ENCODE peak calls at places on chromosomes 6 and 20, in five cellular contexts. N, L, E, F and J are unnamed samples.

GRCh38 chr6:10101551-10102252 is 313.2 kb downstream of the TFAP2A start:
- DNase-seq in N (peak), L (no peak), E (no peak), F (peak), J (no peak)

GRCh38 chr20:12068146-12068545 is 150.5 kb downstream of the BTBD3 start:
- DNase-seq in N (no peak), L (no peak), E (peak), F (no peak), J (no peak)

GRCh38 chr20:12927489-12927888 is 81.3 kb upstream of the SPTLC3 start:
- DNase-seq in N (peak), L (peak), E (peak), F (peak), J (no peak)

GRCh38 chr6:70575899-70576298 is 9.2 kb downstream of the SDHAF4 start:
- DNase-seq in N (no peak), L (no peak), E (no peak), F (no peak), J (no peak)

GRCh38 chr6:2196079-2196679 is 49.2 kb downstream of the GMDS start:
- DNase-seq in N (peak), L (peak), E (peak), F (peak), J (peak)

GRCh38 chr6:68638225-68638900 is 3.3 kb downstream of the ADGRB3 start:
- DNase-seq in N (peak), L (peak), E (peak), F (no peak), J (peak)

GRCh38 chr6:79634491-79634890 is 3.4 kb downstream of the SH3BGRL2 start:
- DNase-seq in N (no peak), L (no peak), E (no peak), F (no peak), J (no peak)

GRCh38 chr6:20477485-20477884 is 56.8 kb upstream of the CDKAL1 start:
- DNase-seq in N (no peak), L (no peak), E (no peak), F (no peak), J (no peak)

GRCh38 chr6:96704713-96705112 is 132.6 kb downstream of the GPR63 start:
- DNase-seq in N (no peak), L (no peak), E (no peak), F (peak), J (no peak)

GRCh38 chr6:107436881-107437280 is 22.5 kb downstream of the PDSS2 start:
- DNase-seq in N (no peak), L (no peak), E (no peak), F (no peak), J (no peak)

DNA sequence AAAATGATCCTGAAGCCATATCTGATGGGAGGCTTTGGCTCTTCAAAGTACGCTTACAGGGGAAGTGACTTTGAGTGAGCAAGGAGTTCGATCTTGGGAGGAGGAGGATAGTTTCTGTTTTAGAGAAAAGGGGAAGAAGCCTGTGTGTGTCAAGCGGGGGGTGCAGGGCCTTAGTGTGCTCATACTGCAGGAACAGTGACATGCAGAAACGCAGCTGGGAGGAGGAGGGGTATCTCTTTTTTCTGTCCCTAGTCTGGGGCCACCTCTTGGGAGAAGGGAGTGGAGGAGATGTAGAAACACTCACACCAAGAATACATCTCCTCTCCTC is 19.8 kb downstream of the SIRPD start:
- DNase-seq in N (no peak), L (no peak), E (no peak), F (no peak), J (peak)
- H3K4me2 ChIP-seq in N (no peak), L (no peak), E (no peak), F (no peak), J (peak)

DNA sequence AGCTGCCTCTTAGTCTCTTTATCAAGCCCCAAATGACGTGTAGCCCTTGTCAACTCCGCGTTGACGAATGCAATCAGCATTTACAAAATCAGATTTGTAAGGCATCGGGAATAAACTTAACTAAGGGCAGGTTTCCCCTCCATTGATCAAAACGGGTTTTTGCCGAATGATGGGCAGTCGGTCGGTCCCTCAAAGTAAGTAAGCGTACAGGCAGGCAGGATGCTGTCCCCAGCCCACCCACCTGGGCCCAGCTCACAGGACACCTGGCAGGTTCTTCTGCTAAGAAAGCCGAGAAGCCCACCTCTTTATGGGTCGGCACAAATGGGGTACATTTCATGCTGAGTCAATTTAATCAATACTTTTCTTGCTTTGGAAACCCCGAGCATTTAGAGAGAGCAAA is 22.0 kb upstream of the MAFB start:
- DNase-seq in N (no peak), L (no peak), E (no peak), F (no peak), J (no peak)
- H3K9ac ChIP-seq in N (no peak), L (no peak), E (peak), F (no peak), J (no peak)

GRCh38 chr6:6002809-6003333 is 3.9 kb downstream of the NRN1 start:
- DNase-seq in N (no peak), L (no peak), E (no peak), F (no peak), J (no peak)

GRCh38 chr6:5999688-6000608 is 6.8 kb downstream of the NRN1 start:
- DNase-seq in N (no peak), L (no peak), E (no peak), F (no peak), J (no peak)

GRCh38 chr6:6002005-6002808 is 4.5 kb downstream of the NRN1 start:
- DNase-seq in N (peak), L (no peak), E (no peak), F (no peak), J (no peak)

GRCh38 chr6:6003334-6004146 is 3.2 kb downstream of the NRN1 start:
- DNase-seq in N (peak), L (no peak), E (no peak), F (peak), J (peak)

GRCh38 chr6:6001443-6001842 is 5.3 kb downstream of the NRN1 start:
- DNase-seq in N (peak), L (no peak), E (no peak), F (no peak), J (no peak)
- H3K4me2 ChIP-seq in N (peak), L (no peak), E (no peak), F (no peak), J (no peak)

GRCh38 chr6:43172127-43173007 is 1.3 kb downstream of the SRF start:
- DNase-seq in N (peak), L (peak), E (peak), F (peak), J (peak)

GRCh38 chr6:43175676-43176422 is 4.8 kb downstream of the SRF start:
- DNase-seq in N (no peak), L (no peak), E (no peak), F (no peak), J (no peak)

GRCh38 chr6:43173496-43174262 is 2.6 kb downstream of the SRF start:
- DNase-seq in N (no peak), L (no peak), E (peak), F (no peak), J (no peak)

GRCh38 chr6:43176423-43176786 is 5.3 kb downstream of the SRF start:
- DNase-seq in N (no peak), L (no peak), E (no peak), F (no peak), J (no peak)

GRCh38 chr6:43174263-43175112 is 3.4 kb downstream of the SRF start:
- DNase-seq in N (peak), L (peak), E (peak), F (peak), J (peak)
- H3K9ac ChIP-seq in N (peak), L (peak), E (peak), F (peak), J (peak)

DNA sequence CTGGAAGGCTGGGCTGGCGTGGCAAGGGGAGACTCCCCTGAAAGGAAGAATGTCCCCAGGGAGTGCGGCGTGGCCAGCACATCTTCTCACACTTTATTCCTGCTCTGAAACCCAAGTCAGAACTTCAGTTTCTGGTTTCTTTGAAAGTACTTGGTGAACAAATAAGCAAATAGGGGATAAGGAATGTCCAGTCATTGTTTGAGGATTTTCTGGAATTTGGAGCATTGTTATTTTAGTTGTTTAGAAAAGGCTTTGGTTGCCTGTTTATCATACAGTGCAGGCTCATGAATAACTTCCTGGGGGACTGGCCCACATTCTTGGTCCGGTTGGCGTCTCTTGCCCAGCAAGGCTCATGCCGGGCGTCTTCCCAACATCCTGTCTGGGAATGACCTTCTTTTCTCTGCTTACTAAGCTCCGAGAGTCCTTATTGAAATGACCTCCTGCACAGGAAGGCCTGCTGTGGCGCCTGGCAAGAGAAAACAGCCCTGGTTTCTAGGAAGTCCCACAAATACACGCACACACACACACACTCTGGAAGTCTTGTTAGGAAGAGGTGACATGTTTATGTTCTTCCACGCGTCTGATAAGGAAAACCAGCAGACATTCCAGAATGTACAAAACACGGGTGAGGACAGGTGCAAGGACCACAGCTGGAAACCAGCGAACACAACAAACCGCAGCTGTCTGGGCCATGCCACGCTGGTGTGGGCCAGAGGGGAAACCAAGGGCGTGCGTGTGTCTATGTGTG is 71.9 kb downstream of the TMEM170B start:
- DNase-seq in N (peak), L (peak), E (peak), F (no peak), J (no peak)
- H3K4me2 ChIP-seq in N (peak), L (peak), E (no peak), F (no peak), J (no peak)

DNA sequence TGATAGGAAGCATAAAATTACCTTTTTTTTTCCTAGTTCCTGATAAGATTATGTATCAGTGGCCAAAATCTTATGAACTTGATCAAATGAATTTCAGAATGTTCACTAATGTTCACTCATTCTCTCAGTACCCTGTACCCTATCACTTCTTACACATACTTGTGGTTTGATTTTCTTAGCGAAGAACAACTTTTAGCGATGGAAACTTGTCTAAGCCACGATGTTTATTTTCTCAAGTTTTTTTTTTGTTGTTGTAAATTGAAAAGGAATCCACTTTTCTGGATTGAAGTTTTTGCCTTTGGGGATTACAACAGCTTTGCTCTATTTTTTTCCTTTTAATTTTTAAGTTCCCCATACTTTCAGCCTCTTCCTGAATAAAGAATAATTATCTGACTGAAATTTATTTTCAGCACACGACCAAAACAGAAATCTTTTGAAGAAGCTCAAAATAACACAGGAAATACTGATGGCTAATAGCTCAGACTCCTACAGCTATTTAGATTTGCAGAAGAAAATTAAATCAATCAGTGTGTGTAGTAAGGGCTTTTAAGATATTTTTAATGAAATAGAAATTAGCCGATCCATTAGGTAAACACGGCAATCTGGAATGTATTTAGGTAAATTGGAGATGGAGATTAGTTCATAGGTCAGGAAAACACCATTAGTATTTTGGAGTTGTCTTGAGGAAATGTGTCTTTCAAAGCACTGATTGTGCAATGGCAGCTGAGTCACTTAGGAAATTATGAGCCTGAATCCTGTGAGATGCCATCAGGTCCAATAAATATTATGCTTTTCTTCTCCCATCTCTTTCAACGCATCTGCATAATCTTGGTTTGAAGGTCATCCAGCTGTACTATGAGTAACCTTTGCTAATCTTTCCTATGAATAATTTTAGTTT is 217.5 kb downstream of the GJA1 start:
- DNase-seq in N (peak), L (peak), E (peak), F (peak), J (no peak)
- H3K9ac ChIP-seq in N (peak), L (no peak), E (peak), F (no peak), J (no peak)

GRCh38 chr6:11613858-11614257 is 76.3 kb downstream of the TMEM170B start:
- DNase-seq in N (peak), L (peak), E (peak), F (peak), J (no peak)

GRCh38 chr6:11616200-11616611 is 78.7 kb downstream of the TMEM170B start:
- DNase-seq in N (peak), L (peak), E (peak), F (no peak), J (no peak)

GRCh38 chr6:11615214-11615602 is 77.7 kb downstream of the TMEM170B start:
- DNase-seq in N (peak), L (peak), E (peak), F (peak), J (no peak)

GRCh38 chr6:11613336-11613735 is 75.8 kb downstream of the TMEM170B start:
- DNase-seq in N (no peak), L (peak), E (no peak), F (no peak), J (no peak)

DNA sequence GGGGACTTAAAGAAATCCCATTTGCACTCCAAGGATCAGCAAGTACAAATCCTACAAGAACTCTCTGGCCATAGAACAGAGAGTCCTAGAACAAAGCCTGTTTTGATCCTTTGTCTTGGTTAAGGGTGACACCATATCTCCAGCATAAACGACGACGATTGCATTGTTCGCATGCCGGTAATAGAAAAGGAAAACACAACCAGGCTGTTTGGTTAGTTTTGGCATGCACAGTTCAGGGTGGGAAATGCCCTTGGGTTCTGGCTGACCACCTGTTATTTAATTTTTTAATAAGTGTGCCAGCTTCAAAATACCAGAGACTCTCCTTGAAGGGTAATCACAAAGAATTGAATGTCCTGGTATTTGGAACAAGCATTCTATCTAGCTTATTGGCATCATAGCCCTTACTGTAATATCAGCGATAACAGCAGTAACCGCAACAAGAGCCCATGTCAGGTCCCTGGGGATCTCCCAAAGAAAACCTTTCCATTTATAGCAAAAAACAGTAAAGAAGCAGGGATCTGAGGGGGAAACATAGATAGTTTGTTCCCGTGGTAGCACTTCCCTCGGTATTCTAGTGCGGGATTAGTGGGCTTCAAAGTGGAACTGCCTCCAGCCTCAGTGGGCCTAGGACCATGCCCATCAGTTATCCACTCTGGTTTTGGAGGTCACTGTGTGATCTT is 77.1 kb downstream of the TMEM170B start:
- DNase-seq in N (no peak), L (no peak), E (no peak), F (no peak), J (no peak)
- H3K4me2 ChIP-seq in N (no peak), L (no peak), E (no peak), F (no peak), J (no peak)

GRCh38 chr6:26570027-26570809 is 26.5 kb upstream of the ABT1 start:
- DNase-seq in N (no peak), L (no peak), E (no peak), F (no peak), J (no peak)

GRCh38 chr6:26568601-26569432 is 27.9 kb upstream of the ABT1 start:
- DNase-seq in N (peak), L (peak), E (peak), F (peak), J (peak)

GRCh38 chr6:26571592-26572296 is 25.0 kb upstream of the ABT1 start:
- DNase-seq in N (peak), L (peak), E (peak), F (peak), J (peak)

GRCh38 chr6:26563488-26563887 is 25.3 kb downstream of the HMGN4 start:
- DNase-seq in N (no peak), L (no peak), E (no peak), F (no peak), J (no peak)

GRCh38 chr6:26569433-26569764 is 27.4 kb upstream of the ABT1 start:
- DNase-seq in N (no peak), L (no peak), E (no peak), F (peak), J (no peak)
- H3K9ac ChIP-seq in N (peak), L (no peak), E (peak), F (no peak), J (no peak)